ENCODE peak calls at places on chromosomes 7 and 10, in five cellular contexts. One of them, this sample, is unnamed.

GRCh38 chr10:75401569-75402485 is at the start of gene ZNF503:
- DNase-seq in neural progenitor cell: peak; percentile 98
- DNase-seq in cardiac muscle cell: peak; percentile 99
- DNase-seq in GM23338: peak; percentile 98
- DNase-seq in upper lobe of left lung: peak; percentile 98
- DNase-seq in this sample: peak; percentile 96

GRCh38 chr7:132904209-132904608 is 177.7 kb downstream of the CHCHD3 start:
- DNase-seq in neural progenitor cell: no peak
- DNase-seq in cardiac muscle cell: no peak
- DNase-seq in GM23338: no peak
- DNase-seq in upper lobe of left lung: no peak
- DNase-seq in this sample: no peak

GRCh38 chr10:80261316-80262030 is 28.0 kb downstream of the MAT1A start:
- DNase-seq in neural progenitor cell: no peak
- DNase-seq in cardiac muscle cell: no peak
- DNase-seq in GM23338: no peak
- DNase-seq in upper lobe of left lung: no peak
- DNase-seq in this sample: no peak

GRCh38 chr10:24886281-24886680 is 66.1 kb downstream of the PRTFDC1 start:
- DNase-seq in neural progenitor cell: no peak
- DNase-seq in cardiac muscle cell: no peak
- DNase-seq in GM23338: no peak
- DNase-seq in upper lobe of left lung: no peak
- DNase-seq in this sample: no peak

GRCh38 chr7:1112109-1112508 is 24.2 kb downstream of the GPER1 start:
- DNase-seq in neural progenitor cell: no peak
- DNase-seq in cardiac muscle cell: no peak
- DNase-seq in GM23338: no peak
- DNase-seq in upper lobe of left lung: no peak
- DNase-seq in this sample: no peak

GRCh38 chr7:56175086-56175760 is 59.0 kb upstream of the NUPR2 start:
- DNase-seq in neural progenitor cell: no peak
- DNase-seq in cardiac muscle cell: no peak
- DNase-seq in GM23338: no peak
- DNase-seq in upper lobe of left lung: no peak
- DNase-seq in this sample: no peak

GRCh38 chr10:77904110-77904860 is 22.3 kb downstream of the DLG5 start:
- DNase-seq in neural progenitor cell: no peak
- DNase-seq in cardiac muscle cell: no peak
- DNase-seq in GM23338: no peak
- DNase-seq in upper lobe of left lung: no peak
- DNase-seq in this sample: no peak

GRCh38 chr7:142556745-142557144 is 192.5 kb upstream of the PRSS1 start:
- DNase-seq in neural progenitor cell: no peak
- DNase-seq in cardiac muscle cell: peak; percentile 14
- DNase-seq in GM23338: peak; percentile 59
- DNase-seq in upper lobe of left lung: peak; percentile 67
- DNase-seq in this sample: no peak

GRCh38 chr10:109939253-109939961 is 16.1 kb upstream of the XPNPEP1 start:
- DNase-seq in neural progenitor cell: no peak
- DNase-seq in cardiac muscle cell: no peak
- DNase-seq in GM23338: no peak
- DNase-seq in upper lobe of left lung: no peak
- DNase-seq in this sample: no peak

GRCh38 chr7:139118234-139118802 is 8.8 kb upstream of the ZC3HAV1 start:
- DNase-seq in neural progenitor cell: no peak
- DNase-seq in cardiac muscle cell: no peak
- DNase-seq in GM23338: peak; percentile 53
- DNase-seq in upper lobe of left lung: no peak
- DNase-seq in this sample: no peak

GRCh38 chr10:74322565-74322964 is 171.5 kb downstream of the ADK start:
- DNase-seq in neural progenitor cell: no peak
- DNase-seq in cardiac muscle cell: no peak
- DNase-seq in GM23338: no peak
- DNase-seq in upper lobe of left lung: no peak
- DNase-seq in this sample: no peak

GRCh38 chr7:99362801-99363200 is 11.7 kb upstream of the ARPC1B start:
- DNase-seq in neural progenitor cell: no peak
- DNase-seq in cardiac muscle cell: no peak
- DNase-seq in GM23338: no peak
- DNase-seq in upper lobe of left lung: no peak
- DNase-seq in this sample: no peak

GRCh38 chr10:122407375-122408125 is 33.0 kb downstream of the PLEKHA1 start:
- DNase-seq in neural progenitor cell: no peak
- DNase-seq in cardiac muscle cell: no peak
- DNase-seq in GM23338: no peak
- DNase-seq in upper lobe of left lung: no peak
- DNase-seq in this sample: no peak

GRCh38 chr7:139125637-139126036 is 16.1 kb upstream of the ZC3HAV1 start:
- DNase-seq in neural progenitor cell: no peak
- DNase-seq in cardiac muscle cell: no peak
- DNase-seq in GM23338: no peak
- DNase-seq in upper lobe of left lung: no peak
- DNase-seq in this sample: no peak

GRCh38 chr10:125683821-125684220 is 858 bp upstream of the TEX36 start:
- DNase-seq in neural progenitor cell: no peak
- DNase-seq in cardiac muscle cell: no peak
- DNase-seq in GM23338: no peak
- DNase-seq in upper lobe of left lung: no peak
- DNase-seq in this sample: no peak

GRCh38 chr10:103653581-103654020 is 160.1 kb downstream of the NEURL1 start:
- DNase-seq in neural progenitor cell: peak; percentile 26
- DNase-seq in cardiac muscle cell: no peak
- DNase-seq in GM23338: no peak
- DNase-seq in upper lobe of left lung: peak; percentile 47
- DNase-seq in this sample: no peak

GRCh38 chr10:110395350-110396283 is 90.9 kb upstream of the SMNDC1 start:
- DNase-seq in neural progenitor cell: no peak
- DNase-seq in cardiac muscle cell: peak; percentile 89
- DNase-seq in GM23338: no peak
- DNase-seq in upper lobe of left lung: peak; percentile 79
- DNase-seq in this sample: no peak

GRCh38 chr10:24153537-24153936 is 55.4 kb upstream of the KIAA1217 start:
- DNase-seq in neural progenitor cell: no peak
- DNase-seq in cardiac muscle cell: no peak
- DNase-seq in GM23338: no peak
- DNase-seq in upper lobe of left lung: no peak
- DNase-seq in this sample: no peak

GRCh38 chr10:85231534-85232270 is 903.3 kb downstream of the CCSER2 start:
- DNase-seq in neural progenitor cell: no peak
- DNase-seq in cardiac muscle cell: no peak
- DNase-seq in GM23338: no peak
- DNase-seq in upper lobe of left lung: no peak
- DNase-seq in this sample: no peak
- TF ChIP-seq CTCF in neural progenitor cell: no peak
- TF ChIP-seq CTCF in cardiac muscle cell: no peak
- TF ChIP-seq CTCF in GM23338: no peak
- TF ChIP-seq CTCF in upper lobe of left lung: no peak
- TF ChIP-seq CTCF in this sample: no peak

DNA sequence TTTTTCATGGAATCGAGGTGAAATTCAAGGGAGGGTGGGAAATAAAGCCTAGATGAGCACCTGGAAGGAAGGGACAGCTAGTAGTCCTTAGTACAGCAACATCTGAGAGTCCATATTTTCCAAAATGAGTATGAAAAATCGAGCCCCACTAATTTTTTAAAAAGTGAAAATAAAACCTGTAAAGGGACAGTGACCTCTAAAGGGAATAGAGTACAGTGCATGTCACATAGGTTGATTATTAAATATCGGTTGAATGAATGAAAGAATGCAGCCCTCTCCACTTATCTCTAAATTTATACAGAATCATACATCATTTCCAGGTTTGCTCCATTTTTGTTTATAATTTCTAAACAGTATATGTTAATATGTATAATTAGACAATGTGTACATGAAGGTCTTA is 1088.5 kb upstream of the GHITM start:
- DNase-seq in neural progenitor cell: no peak
- DNase-seq in cardiac muscle cell: no peak
- DNase-seq in GM23338: no peak
- DNase-seq in upper lobe of left lung: no peak
- DNase-seq in this sample: no peak
- TF ChIP-seq CTCF in neural progenitor cell: no peak
- TF ChIP-seq CTCF in cardiac muscle cell: no peak
- TF ChIP-seq CTCF in GM23338: no peak
- TF ChIP-seq CTCF in upper lobe of left lung: no peak
- TF ChIP-seq CTCF in this sample: no peak

GRCh38 chr10:99372546-99373271 is 43.6 kb downstream of the CNNM1 start:
- DNase-seq in neural progenitor cell: no peak
- DNase-seq in cardiac muscle cell: no peak
- DNase-seq in GM23338: no peak
- DNase-seq in upper lobe of left lung: no peak
- DNase-seq in this sample: no peak

GRCh38 chr10:99369551-99369950 is 40.4 kb downstream of the CNNM1 start:
- DNase-seq in neural progenitor cell: no peak
- DNase-seq in cardiac muscle cell: no peak
- DNase-seq in GM23338: no peak
- DNase-seq in upper lobe of left lung: no peak
- DNase-seq in this sample: no peak

GRCh38 chr10:99369126-99369525 is 40.0 kb downstream of the CNNM1 start:
- DNase-seq in neural progenitor cell: no peak
- DNase-seq in cardiac muscle cell: no peak
- DNase-seq in GM23338: no peak
- DNase-seq in upper lobe of left lung: no peak
- DNase-seq in this sample: no peak

GRCh38 chr10:99368646-99369045 is 39.5 kb downstream of the CNNM1 start:
- DNase-seq in neural progenitor cell: no peak
- DNase-seq in cardiac muscle cell: no peak
- DNase-seq in GM23338: no peak
- DNase-seq in upper lobe of left lung: no peak
- DNase-seq in this sample: no peak

DNA sequence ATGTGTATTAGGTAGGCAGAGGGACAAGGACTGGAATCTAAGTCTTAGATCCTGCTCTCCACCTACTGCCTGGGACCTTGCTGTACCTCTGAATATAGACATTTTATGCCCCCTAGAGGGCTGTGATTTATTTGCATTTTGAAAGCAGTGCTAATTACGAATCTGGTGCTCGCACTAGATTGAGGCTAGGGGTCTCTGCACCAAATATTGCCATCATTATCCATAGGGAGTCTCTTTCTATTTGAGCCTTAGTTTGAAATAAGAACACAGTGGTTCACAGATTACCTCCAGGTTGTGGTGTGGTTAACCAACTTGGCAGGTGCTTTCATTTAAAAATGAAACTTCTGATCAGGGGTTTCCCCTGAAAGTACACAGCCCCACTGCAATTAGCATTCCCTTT is 41.8 kb downstream of the CNNM1 start:
- DNase-seq in neural progenitor cell: peak; percentile 55
- DNase-seq in cardiac muscle cell: peak; percentile 71
- DNase-seq in GM23338: peak; percentile 32
- DNase-seq in upper lobe of left lung: no peak
- DNase-seq in this sample: no peak
- TF ChIP-seq CTCF in neural progenitor cell: peak; percentile 57
- TF ChIP-seq CTCF in cardiac muscle cell: peak; percentile 29
- TF ChIP-seq CTCF in GM23338: peak; percentile 43
- TF ChIP-seq CTCF in upper lobe of left lung: no peak
- TF ChIP-seq CTCF in this sample: no peak

GRCh38 chr10:26879744-26880143 is 19.0 kb upstream of the ABI1 start:
- DNase-seq in neural progenitor cell: no peak
- DNase-seq in cardiac muscle cell: peak; percentile 16
- DNase-seq in GM23338: no peak
- DNase-seq in upper lobe of left lung: peak; percentile 94
- DNase-seq in this sample: no peak

GRCh38 chr10:26887611-26888215 is 27.0 kb upstream of the ABI1 start:
- DNase-seq in neural progenitor cell: no peak
- DNase-seq in cardiac muscle cell: no peak
- DNase-seq in GM23338: no peak
- DNase-seq in upper lobe of left lung: no peak
- DNase-seq in this sample: no peak

GRCh38 chr10:26881600-26882331 is 21.0 kb upstream of the ABI1 start:
- DNase-seq in neural progenitor cell: peak; percentile 74
- DNase-seq in cardiac muscle cell: peak; percentile 70
- DNase-seq in GM23338: peak; percentile 85
- DNase-seq in upper lobe of left lung: no peak
- DNase-seq in this sample: no peak
- TF ChIP-seq CTCF in neural progenitor cell: peak; percentile 77
- TF ChIP-seq CTCF in cardiac muscle cell: peak; percentile 82
- TF ChIP-seq CTCF in GM23338: peak; percentile 89
- TF ChIP-seq CTCF in upper lobe of left lung: peak; percentile 51
- TF ChIP-seq CTCF in this sample: peak; percentile 47

GRCh38 chr7:112985377-112985987 is 101.1 kb downstream of the GPR85 start:
- DNase-seq in neural progenitor cell: peak; percentile 11
- DNase-seq in cardiac muscle cell: peak; percentile 68
- DNase-seq in GM23338: peak; percentile 6
- DNase-seq in upper lobe of left lung: no peak
- DNase-seq in this sample: no peak
- TF ChIP-seq CTCF in neural progenitor cell: no peak
- TF ChIP-seq CTCF in cardiac muscle cell: no peak
- TF ChIP-seq CTCF in GM23338: no peak
- TF ChIP-seq CTCF in upper lobe of left lung: no peak
- TF ChIP-seq CTCF in this sample: no peak

GRCh38 chr7:42572561-42572960 is 335.6 kb upstream of the GLI3 start:
- DNase-seq in neural progenitor cell: no peak
- DNase-seq in cardiac muscle cell: no peak
- DNase-seq in GM23338: no peak
- DNase-seq in upper lobe of left lung: no peak
- DNase-seq in this sample: no peak

GRCh38 chr7:42575161-42575560 is 336.7 kb downstream of the C7orf25 start:
- DNase-seq in neural progenitor cell: no peak
- DNase-seq in cardiac muscle cell: no peak
- DNase-seq in GM23338: no peak
- DNase-seq in upper lobe of left lung: no peak
- DNase-seq in this sample: no peak

GRCh38 chr7:42573904-42574692 is 337.1 kb upstream of the GLI3 start:
- DNase-seq in neural progenitor cell: no peak
- DNase-seq in cardiac muscle cell: no peak
- DNase-seq in GM23338: no peak
- DNase-seq in upper lobe of left lung: no peak
- DNase-seq in this sample: no peak

GRCh38 chr7:42572046-42572445 is 335.0 kb upstream of the GLI3 start:
- DNase-seq in neural progenitor cell: no peak
- DNase-seq in cardiac muscle cell: no peak
- DNase-seq in GM23338: no peak
- DNase-seq in upper lobe of left lung: no peak
- DNase-seq in this sample: no peak

GRCh38 chr7:42574693-42575084 is 337.2 kb downstream of the C7orf25 start:
- DNase-seq in neural progenitor cell: peak; percentile 27
- DNase-seq in cardiac muscle cell: peak; percentile 27
- DNase-seq in GM23338: peak; percentile 18
- DNase-seq in upper lobe of left lung: no peak
- DNase-seq in this sample: no peak
- TF ChIP-seq CTCF in neural progenitor cell: peak; percentile 50
- TF ChIP-seq CTCF in cardiac muscle cell: peak; percentile 27
- TF ChIP-seq CTCF in GM23338: peak; percentile 62
- TF ChIP-seq CTCF in upper lobe of left lung: no peak
- TF ChIP-seq CTCF in this sample: no peak

GRCh38 chr10:22105270-22105669 is 101.7 kb upstream of the DNAJC1 start:
- DNase-seq in neural progenitor cell: no peak
- DNase-seq in cardiac muscle cell: no peak
- DNase-seq in GM23338: no peak
- DNase-seq in upper lobe of left lung: no peak
- DNase-seq in this sample: no peak

GRCh38 chr10:22103701-22104100 is 100.2 kb upstream of the DNAJC1 start:
- DNase-seq in neural progenitor cell: peak; percentile 13
- DNase-seq in cardiac muscle cell: no peak
- DNase-seq in GM23338: peak; percentile 63
- DNase-seq in upper lobe of left lung: no peak
- DNase-seq in this sample: no peak
- TF ChIP-seq CTCF in neural progenitor cell: peak; percentile 52
- TF ChIP-seq CTCF in cardiac muscle cell: peak; percentile 44
- TF ChIP-seq CTCF in GM23338: peak; percentile 78
- TF ChIP-seq CTCF in upper lobe of left lung: no peak
- TF ChIP-seq CTCF in this sample: no peak